ENCODE peak calls at places on chromosome 3, in four cellular contexts. R is tibial artery; G is CD8-positive, alpha-beta memory T cell; L is spleen. S is an unnamed sample.

GRCh38 chr3:46271209-46271608 is 28.9 kb downstream of the CCR3 start:
- DNase-seq in L (no peak), R (no peak), G (no peak), S (no peak)

GRCh38 chr3:114745322-114746240 is 401.5 kb downstream of the ZBTB20 start:
- DNase-seq in G (no peak), R (no peak), L (no peak), S (peak; percentile 85)

GRCh38 chr3:151227438-151228290 is 24.6 kb upstream of the GPR171 start:
- DNase-seq in R (peak; percentile 71), G (peak; percentile 70), L (peak; percentile 90), S (peak; percentile 83)

GRCh38 chr3:116517308-116517707 is 72.0 kb upstream of the LSAMP start:
- DNase-seq in R (no peak), L (no peak), G (no peak), S (peak; percentile 11)

GRCh38 chr3:14329842-14330241 is 72.6 kb upstream of the SLC6A6 start:
- DNase-seq in L (peak; percentile 34), R (no peak), G (no peak), S (no peak)

GRCh38 chr3:28240440-28240839 is 979 bp upstream of the CMC1 start:
- DNase-seq in G (no peak), L (peak; percentile 58), R (no peak), S (no peak)

GRCh38 chr3:117128876-117129275 is 419.3 kb downstream of the TUSC7 start:
- DNase-seq in L (no peak), G (no peak), R (no peak), S (no peak)

GRCh38 chr3:1172642-1173041 is 79.8 kb downstream of the CNTN6 start:
- DNase-seq in R (no peak), G (no peak), L (no peak), S (no peak)

GRCh38 chr3:82739390-82739789 is 977.9 kb upstream of the GBE1 start:
- DNase-seq in G (no peak), L (no peak), R (no peak), S (no peak)

GRCh38 chr3:45590256-45590655 is 4.3 kb upstream of the LIMD1 start:
- DNase-seq in G (no peak), R (no peak), L (peak; percentile 66), S (no peak)

GRCh38 chr3:176522436-176522835 is 674.8 kb downstream of the TBL1XR1 start:
- DNase-seq in R (no peak), G (no peak), L (no peak), S (no peak)

GRCh38 chr3:5194801-5195509 is 7.4 kb downstream of the EDEM1 start:
- DNase-seq in R (peak; percentile 61), L (no peak), G (peak; percentile 37), S (peak; percentile 80)

GRCh38 chr3:69865920-69866679 is 126.8 kb downstream of the MITF start:
- DNase-seq in G (no peak), R (no peak), L (no peak), S (no peak)

GRCh38 chr3:156477306-156477705 is 77.6 kb downstream of the SSR3 start:
- DNase-seq in L (no peak), G (no peak), R (no peak), S (peak; percentile 68)

GRCh38 chr3:194838236-194838635 is 152.6 kb downstream of the FAM43A start:
- DNase-seq in L (peak; percentile 31), R (no peak), G (no peak), S (no peak)

GRCh38 chr3:144557515-144557914 is 585.9 kb downstream of the DIPK2A start:
- DNase-seq in G (no peak), L (no peak), R (no peak), S (no peak)

GRCh38 chr3:20254268-20255117 is 68.5 kb upstream of the SGO1 start:
- DNase-seq in R (no peak), G (no peak), L (no peak), S (no peak)

GRCh38 chr3:16060945-16061344 is 113.5 kb upstream of the GALNT15 start:
- DNase-seq in R (peak; percentile 83), L (no peak), G (no peak), S (peak; percentile 98)

GRCh38 chr3:149245738-149246451 is 24.3 kb upstream of the CP start:
- DNase-seq in L (no peak), R (no peak), G (no peak), S (peak; percentile 78)
- H3K4me3 ChIP-seq in L (no peak overlapping the region), R (no peak overlapping the region), G (no peak overlapping the region), S (no peak overlapping the region)

GRCh38 chr3:106707347-106707746 is 669.9 kb upstream of the CCDC54 start:
- DNase-seq in G (no peak), R (no peak), L (no peak), S (no peak)
- H3K4me3 ChIP-seq in G (no peak overlapping the region), R (no peak overlapping the region), L (no peak overlapping the region), S (no peak overlapping the region)

GRCh38 chr3:158102219-158102612 is 4.0 kb downstream of the SHOX2 start:
- DNase-seq in G (no peak), R (no peak), L (no peak), S (no peak)

GRCh38 chr3:158101330-158102218 is 4.6 kb downstream of the SHOX2 start:
- DNase-seq in R (no peak), L (no peak), G (no peak), S (no peak)

GRCh38 chr3:158102660-158103085 is 3.5 kb downstream of the SHOX2 start:
- DNase-seq in G (no peak), L (no peak), R (no peak), S (peak; percentile 6)

GRCh38 chr3:158098834-158099424 is 7.3 kb downstream of the SHOX2 start:
- DNase-seq in R (no peak), G (no peak), L (no peak), S (no peak)

GRCh38 chr3:158100681-158101080 is 5.5 kb downstream of the SHOX2 start:
- DNase-seq in R (no peak), L (no peak), G (no peak), S (no peak)
- H3K4me3 ChIP-seq in R (no peak overlapping the region), L (no peak overlapping the region), G (no peak overlapping the region), S (no peak overlapping the region)

GRCh38 chr3:126959921-126960603 is 22.9 kb upstream of the PLXNA1 start:
- DNase-seq in L (peak; percentile 68), R (no peak), G (no peak), S (peak; percentile 80)
- H3K4me3 ChIP-seq in L (no peak overlapping the region), R (no peak overlapping the region), G (no peak overlapping the region), S (no peak overlapping the region)

GRCh38 chr3:152496716-152497115 is 228.0 kb downstream of the MBNL1 start:
- DNase-seq in G (no peak), R (no peak), L (no peak), S (no peak)

GRCh38 chr3:152499796-152500385 is 231.2 kb downstream of the MBNL1 start:
- DNase-seq in L (no peak), G (no peak), R (no peak), S (no peak)

GRCh38 chr3:152496286-152496685 is 227.6 kb downstream of the MBNL1 start:
- DNase-seq in G (no peak), R (no peak), L (no peak), S (no peak)

GRCh38 chr3:152491922-152492321 is 223.2 kb downstream of the MBNL1 start:
- DNase-seq in G (no peak), R (no peak), L (no peak), S (no peak)

DNA sequence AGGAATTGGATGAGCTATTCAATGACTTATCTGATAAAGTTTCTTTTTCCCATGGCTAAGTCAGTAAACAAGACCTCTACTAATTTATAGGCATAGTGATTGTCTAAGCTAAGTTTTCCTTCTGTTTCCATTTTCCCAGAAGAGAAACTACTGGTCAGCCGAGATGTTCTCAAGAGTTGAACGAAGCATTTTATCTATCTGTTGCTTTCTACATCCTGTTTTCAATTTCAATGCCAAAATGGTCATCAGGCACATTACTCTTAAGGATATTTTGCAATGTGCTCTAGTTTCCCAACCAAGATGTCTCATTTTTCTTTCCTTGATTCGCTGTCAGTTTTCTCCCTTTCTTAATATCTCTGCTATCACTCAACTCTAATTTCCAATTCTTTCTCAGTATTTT is 228.7 kb downstream of the MBNL1 start:
- DNase-seq in R (no peak), G (no peak), L (no peak), S (peak; percentile 88)
- H3K4me3 ChIP-seq in R (no peak overlapping the region), G (no peak overlapping the region), L (no peak overlapping the region), S (no peak overlapping the region)

GRCh38 chr3:98565843-98566242 is 27.6 kb downstream of the CPOX start:
- DNase-seq in L (no peak), G (no peak), R (no peak), S (no peak)
- H3K4me3 ChIP-seq in L (no peak overlapping the region), G (no peak overlapping the region), R (no peak overlapping the region), S (no peak overlapping the region)